ENCODE peak calls at places on chromosomes 12 and 14, in seven cellular contexts. N is CD8-positive, alpha-beta T cell; B is cardiac muscle cell; K is PC-3; S is left ventricle myocardium inferior; E is Karpas-422; D is HCT116. M is an unnamed sample. For H3K36me3 and H3K4me1, the result is how much of the 10 kb centered on the place peaks cover.

GRCh38 chr14:36857842-36858445 is 196.3 kb downstream of the PAX9 start:
- DNase-seq in N (no peak), B (no peak), K (no peak), S (no peak), E (no peak), D (no peak), M (no peak)

GRCh38 chr12:108793756-108794441 is 62.6 kb upstream of the CORO1C start:
- DNase-seq in N (no peak), B (peak), K (no peak), S (peak), E (no peak), D (no peak), M (no peak)

GRCh38 chr12:12563529-12563928 is 866 bp upstream of the DUSP16 start:
- DNase-seq in N (no peak), B (peak), K (no peak), S (no peak), E (no peak), D (no peak), M (no peak)

GRCh38 chr12:112537710-112538396 is 119.1 kb downstream of the PTPN11 start:
- DNase-seq in N (no peak), B (peak), K (peak), S (no peak), E (no peak), D (peak), M (peak)

GRCh38 chr14:105968291-105968690 is 441.9 kb downstream of the TMEM121 start:
- DNase-seq in N (no peak), B (no peak), K (no peak), S (no peak), E (no peak), D (no peak), M (no peak)

GRCh38 chr14:35877276-35877675 is 51.1 kb downstream of the BRMS1L start:
- DNase-seq in N (no peak), B (peak), K (peak), S (no peak), E (no peak), D (no peak), M (no peak)

GRCh38 chr14:80930836-80931389 is 10.6 kb downstream of the CEP128 start:
- DNase-seq in N (peak), B (peak), K (peak), S (no peak), E (peak), D (no peak), M (no peak)

GRCh38 chr14:100375273-100375962 is 52.3 kb downstream of the SLC25A47 start:
- DNase-seq in N (peak), B (peak), K (peak), S (peak), E (peak), D (peak), M (peak)

DNA sequence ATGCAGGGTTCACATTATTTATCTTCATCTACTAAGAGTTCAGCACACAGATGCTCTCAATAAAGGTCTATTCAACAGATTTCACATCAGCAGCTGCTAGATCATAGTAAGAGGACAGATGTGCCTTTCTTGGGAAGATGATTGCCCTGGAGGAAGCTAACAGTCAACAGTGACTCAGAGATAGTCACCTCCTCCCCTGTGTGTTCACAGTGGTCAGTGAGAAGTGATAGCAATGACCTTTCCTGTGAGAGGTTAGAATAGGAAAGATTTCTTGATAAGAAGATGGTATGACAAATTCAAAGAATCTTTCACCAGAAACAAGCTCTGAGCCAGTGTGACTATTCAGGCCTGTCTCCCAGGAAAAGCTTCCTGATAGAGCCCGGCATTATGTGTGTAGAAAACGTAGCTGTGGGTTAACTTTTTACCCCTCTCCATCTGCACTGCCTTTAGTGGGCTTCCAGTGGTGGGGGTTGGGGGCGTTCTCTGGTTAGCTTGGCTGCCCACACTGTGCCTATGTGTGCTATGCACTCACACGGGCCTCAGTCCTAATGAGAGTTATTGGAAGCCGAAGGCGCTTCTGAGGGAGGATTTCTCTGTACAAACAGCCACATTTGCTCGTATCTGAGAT is 66.4 kb upstream of the ARHGAP5 start:
- DNase-seq in N (no peak), B (peak), K (peak), S (no peak), E (no peak), D (peak), M (no peak)
- H3K27ac ChIP-seq in N (no peak), B (peak), K (peak), S (peak), E (no peak), D (peak), M (no peak)

GRCh38 chr12:45849289-45849688 is 119.8 kb downstream of the ARID2 start:
- DNase-seq in N (no peak), B (no peak), K (peak), S (no peak), E (no peak), D (no peak), M (no peak)

GRCh38 chr12:45850302-45850701 is 120.8 kb downstream of the ARID2 start:
- DNase-seq in N (no peak), B (no peak), K (no peak), S (no peak), E (no peak), D (no peak), M (no peak)

GRCh38 chr12:45853550-45853949 is 124.0 kb downstream of the ARID2 start:
- DNase-seq in N (no peak), B (no peak), K (no peak), S (no peak), E (no peak), D (no peak), M (no peak)

GRCh38 chr12:45852508-45852907 is 123.0 kb downstream of the ARID2 start:
- DNase-seq in N (no peak), B (peak), K (no peak), S (peak), E (no peak), D (no peak), M (no peak)
- H3K36me3 ChIP-seq in N (under half), B (half or more), K (under half), S (under half), E (under half), D (under half), M (under half)

DNA sequence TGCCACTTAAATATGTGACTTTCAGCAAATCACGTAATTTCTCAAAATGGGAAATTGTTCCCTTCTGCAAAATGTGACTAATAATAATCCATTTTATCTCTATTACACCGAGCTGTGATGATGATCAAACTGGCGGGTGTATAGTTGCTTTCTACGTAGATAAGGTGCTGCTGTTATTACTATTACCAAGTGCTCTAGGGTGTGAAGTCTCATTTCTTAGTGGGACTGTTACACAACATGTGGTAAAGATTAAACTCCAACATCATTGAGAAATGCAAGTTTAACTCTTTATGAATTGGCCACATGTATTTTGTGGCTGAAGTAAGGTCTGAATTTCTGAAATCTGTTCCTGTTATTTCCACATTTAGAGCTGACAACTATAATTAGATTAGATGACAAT is 157.1 kb downstream of the MYRFL start:
- DNase-seq in N (no peak), B (peak), K (no peak), S (no peak), E (no peak), D (no peak), M (no peak)
- H3K4me1 ChIP-seq in N (under half), B (under half), K (under half), S (under half), E (under half), D (under half), M (under half)

GRCh38 chr12:90152897-90153624 is 444.4 kb upstream of the ATP2B1 start:
- DNase-seq in N (no peak), B (no peak), K (peak), S (no peak), E (no peak), D (no peak), M (no peak)

GRCh38 chr12:90153827-90154226 is 445.2 kb upstream of the ATP2B1 start:
- DNase-seq in N (no peak), B (no peak), K (no peak), S (no peak), E (no peak), D (no peak), M (no peak)

DNA sequence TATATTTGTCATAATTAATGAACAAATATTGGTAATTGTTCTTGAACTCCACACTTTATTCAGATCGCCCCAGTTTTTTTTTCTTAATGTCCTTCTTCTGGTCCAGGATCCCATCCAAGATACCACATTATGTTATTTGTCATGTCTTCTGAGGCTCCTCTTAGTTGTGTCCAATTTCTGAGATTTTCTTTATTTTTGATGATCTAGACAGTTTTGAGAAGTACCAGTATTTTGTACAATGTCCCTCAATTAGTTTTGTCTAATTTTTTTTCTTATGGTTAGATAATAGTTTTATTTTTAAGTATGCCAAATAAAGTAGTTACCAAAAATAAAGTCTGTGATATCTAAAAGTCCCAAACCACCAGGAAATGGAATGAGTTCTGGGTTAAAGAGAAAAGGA is 440.8 kb upstream of the ATP2B1 start:
- DNase-seq in N (no peak), B (no peak), K (no peak), S (no peak), E (no peak), D (no peak), M (no peak)
- H3K27ac ChIP-seq in N (no peak), B (no peak), K (no peak), S (no peak), E (no peak), D (no peak), M (no peak)